ENCODE peak calls at places on chromosomes 7 and 10, in seven cellular contexts. One of them, this sample, is unnamed. For H3K27me3 and H3K36me3, the result is how much of the 10 kb centered on the place peaks cover.

GRCh38 chr7:44381494-44382220 is 56.3 kb upstream of the CAMK2B start:
- DNase-seq in lower lobe of right lung: no peak
- DNase-seq in left ventricle myocardium inferior: no peak
- DNase-seq in H7: peak
- DNase-seq in tibial nerve: no peak
- DNase-seq in GM23248: no peak
- DNase-seq in BJ: no peak
- DNase-seq in this sample: no peak

GRCh38 chr7:4700577-4701235 is 18.6 kb downstream of the FOXK1 start:
- DNase-seq in lower lobe of right lung: no peak
- DNase-seq in H7: peak
- DNase-seq in tibial nerve: no peak
- DNase-seq in left ventricle myocardium inferior: no peak
- DNase-seq in GM23248: peak
- DNase-seq in BJ: no peak
- DNase-seq in this sample: no peak

GRCh38 chr7:30970594-30971094 is 6.9 kb downstream of the GHRHR start:
- DNase-seq in lower lobe of right lung: no peak
- DNase-seq in H7: peak
- DNase-seq in tibial nerve: no peak
- DNase-seq in GM23248: no peak
- DNase-seq in left ventricle myocardium inferior: no peak
- DNase-seq in BJ: no peak
- DNase-seq in this sample: no peak

GRCh38 chr10:131750973-131751826 is 149.6 kb upstream of the PPP2R2D start:
- DNase-seq in tibial nerve: no peak
- DNase-seq in H7: peak
- DNase-seq in lower lobe of right lung: no peak
- DNase-seq in BJ: no peak
- DNase-seq in left ventricle myocardium inferior: no peak
- DNase-seq in GM23248: no peak
- DNase-seq in this sample: no peak

GRCh38 chr10:98246911-98247820 is 20.8 kb downstream of the LOXL4 start:
- DNase-seq in left ventricle myocardium inferior: no peak
- DNase-seq in tibial nerve: no peak
- DNase-seq in GM23248: peak
- DNase-seq in BJ: peak
- DNase-seq in lower lobe of right lung: no peak
- DNase-seq in H7: no peak
- DNase-seq in this sample: no peak

GRCh38 chr10:78868456-78868855 is 200.3 kb upstream of the ZMIZ1 start:
- DNase-seq in left ventricle myocardium inferior: no peak
- DNase-seq in GM23248: no peak
- DNase-seq in BJ: no peak
- DNase-seq in lower lobe of right lung: no peak
- DNase-seq in tibial nerve: no peak
- DNase-seq in H7: no peak
- DNase-seq in this sample: no peak

GRCh38 chr7:51079494-51079893 is 237.1 kb downstream of the COBL start:
- DNase-seq in H7: no peak
- DNase-seq in left ventricle myocardium inferior: no peak
- DNase-seq in lower lobe of right lung: no peak
- DNase-seq in GM23248: no peak
- DNase-seq in BJ: no peak
- DNase-seq in tibial nerve: no peak
- DNase-seq in this sample: no peak

GRCh38 chr10:30529373-30529998 is 95.5 kb downstream of the MAP3K8 start:
- DNase-seq in lower lobe of right lung: peak
- DNase-seq in H7: no peak
- DNase-seq in BJ: no peak
- DNase-seq in GM23248: no peak
- DNase-seq in left ventricle myocardium inferior: peak
- DNase-seq in tibial nerve: peak
- DNase-seq in this sample: no peak

GRCh38 chr10:23399701-23400144 is 39.2 kb upstream of the OTUD1 start:
- DNase-seq in lower lobe of right lung: no peak
- DNase-seq in left ventricle myocardium inferior: peak
- DNase-seq in tibial nerve: no peak
- DNase-seq in H7: no peak
- DNase-seq in BJ: no peak
- DNase-seq in GM23248: peak
- DNase-seq in this sample: no peak

GRCh38 chr7:81299711-81300110 is 380.9 kb upstream of the SEMA3C start:
- DNase-seq in H7: no peak
- DNase-seq in left ventricle myocardium inferior: no peak
- DNase-seq in BJ: no peak
- DNase-seq in lower lobe of right lung: no peak
- DNase-seq in tibial nerve: no peak
- DNase-seq in GM23248: no peak
- DNase-seq in this sample: no peak

GRCh38 chr7:150716368-150716767 is at the start of gene GIMAP1:
- DNase-seq in left ventricle myocardium inferior: peak
- DNase-seq in H7: no peak
- DNase-seq in GM23248: no peak
- DNase-seq in tibial nerve: no peak
- DNase-seq in lower lobe of right lung: no peak
- DNase-seq in BJ: no peak
- DNase-seq in this sample: no peak

GRCh38 chr7:150715738-150716137 is 675 bp upstream of the GIMAP1 start:
- DNase-seq in lower lobe of right lung: no peak
- DNase-seq in H7: no peak
- DNase-seq in left ventricle myocardium inferior: no peak
- DNase-seq in BJ: no peak
- DNase-seq in tibial nerve: no peak
- DNase-seq in GM23248: no peak
- DNase-seq in this sample: no peak

GRCh38 chr7:150717821-150718420 is 1.5 kb downstream of the GIMAP1 start:
- DNase-seq in BJ: no peak
- DNase-seq in left ventricle myocardium inferior: no peak
- DNase-seq in lower lobe of right lung: no peak
- DNase-seq in H7: no peak
- DNase-seq in GM23248: no peak
- DNase-seq in tibial nerve: no peak
- DNase-seq in this sample: no peak

GRCh38 chr7:150715293-150715692 is 1.1 kb upstream of the GIMAP1 start:
- DNase-seq in GM23248: no peak
- DNase-seq in left ventricle myocardium inferior: no peak
- DNase-seq in lower lobe of right lung: no peak
- DNase-seq in tibial nerve: no peak
- DNase-seq in BJ: no peak
- DNase-seq in H7: no peak
- DNase-seq in this sample: no peak

GRCh38 chr7:150716939-150717338 is 526 bp downstream of the GIMAP1 start:
- DNase-seq in H7: no peak
- DNase-seq in BJ: no peak
- DNase-seq in GM23248: no peak
- DNase-seq in lower lobe of right lung: no peak
- DNase-seq in left ventricle myocardium inferior: no peak
- DNase-seq in tibial nerve: no peak
- DNase-seq in this sample: no peak
- H3K4me3 ChIP-seq in H7: no peak
- H3K4me3 ChIP-seq in BJ: no peak
- H3K4me3 ChIP-seq in GM23248: no peak
- H3K4me3 ChIP-seq in lower lobe of right lung: peak
- H3K4me3 ChIP-seq in left ventricle myocardium inferior: peak
- H3K4me3 ChIP-seq in tibial nerve: peak
- H3K4me3 ChIP-seq in this sample: no peak

DNA sequence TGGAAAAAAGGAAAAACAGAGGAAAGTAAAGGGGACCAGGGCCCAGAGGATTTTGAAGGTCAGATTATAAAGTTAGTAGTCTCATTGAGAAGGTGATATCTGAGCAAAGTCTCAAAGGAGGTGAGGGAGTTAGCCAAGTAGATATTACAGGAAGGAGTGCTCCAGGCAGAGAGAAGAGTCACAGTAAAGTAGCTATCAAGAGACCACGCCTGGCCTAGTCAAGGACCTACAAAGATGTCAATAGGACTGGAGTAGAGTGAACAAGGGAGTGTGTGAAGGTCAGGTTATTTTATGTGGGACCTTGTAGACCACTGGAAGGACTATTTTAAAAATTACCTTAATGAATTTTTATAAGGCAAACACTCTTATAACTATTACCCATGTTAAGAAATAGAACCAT is 64.8 kb downstream of the TPST1 start:
- DNase-seq in left ventricle myocardium inferior: no peak
- DNase-seq in GM23248: no peak
- DNase-seq in tibial nerve: no peak
- DNase-seq in lower lobe of right lung: no peak
- DNase-seq in BJ: no peak
- DNase-seq in H7: no peak
- DNase-seq in this sample: no peak
- H3K27me3 ChIP-seq in left ventricle myocardium inferior: under half
- H3K27me3 ChIP-seq in GM23248: under half
- H3K27me3 ChIP-seq in tibial nerve: under half
- H3K27me3 ChIP-seq in lower lobe of right lung: under half
- H3K27me3 ChIP-seq in BJ: under half
- H3K27me3 ChIP-seq in H7: under half
- H3K27me3 ChIP-seq in this sample: under half

GRCh38 chr7:156966387-156966786 is 16.9 kb downstream of the NOM1 start:
- DNase-seq in lower lobe of right lung: no peak
- DNase-seq in left ventricle myocardium inferior: no peak
- DNase-seq in GM23248: no peak
- DNase-seq in H7: no peak
- DNase-seq in BJ: no peak
- DNase-seq in tibial nerve: no peak
- DNase-seq in this sample: no peak

GRCh38 chr7:156975620-156976019 is 26.1 kb downstream of the NOM1 start:
- DNase-seq in lower lobe of right lung: no peak
- DNase-seq in BJ: no peak
- DNase-seq in tibial nerve: no peak
- DNase-seq in GM23248: no peak
- DNase-seq in left ventricle myocardium inferior: no peak
- DNase-seq in H7: no peak
- DNase-seq in this sample: no peak

GRCh38 chr7:156964971-156965370 is 15.5 kb downstream of the NOM1 start:
- DNase-seq in lower lobe of right lung: no peak
- DNase-seq in BJ: no peak
- DNase-seq in GM23248: no peak
- DNase-seq in left ventricle myocardium inferior: no peak
- DNase-seq in tibial nerve: no peak
- DNase-seq in H7: no peak
- DNase-seq in this sample: no peak

GRCh38 chr7:156968183-156968582 is 18.7 kb downstream of the NOM1 start:
- DNase-seq in lower lobe of right lung: no peak
- DNase-seq in H7: no peak
- DNase-seq in BJ: no peak
- DNase-seq in left ventricle myocardium inferior: no peak
- DNase-seq in tibial nerve: no peak
- DNase-seq in GM23248: no peak
- DNase-seq in this sample: no peak

DNA sequence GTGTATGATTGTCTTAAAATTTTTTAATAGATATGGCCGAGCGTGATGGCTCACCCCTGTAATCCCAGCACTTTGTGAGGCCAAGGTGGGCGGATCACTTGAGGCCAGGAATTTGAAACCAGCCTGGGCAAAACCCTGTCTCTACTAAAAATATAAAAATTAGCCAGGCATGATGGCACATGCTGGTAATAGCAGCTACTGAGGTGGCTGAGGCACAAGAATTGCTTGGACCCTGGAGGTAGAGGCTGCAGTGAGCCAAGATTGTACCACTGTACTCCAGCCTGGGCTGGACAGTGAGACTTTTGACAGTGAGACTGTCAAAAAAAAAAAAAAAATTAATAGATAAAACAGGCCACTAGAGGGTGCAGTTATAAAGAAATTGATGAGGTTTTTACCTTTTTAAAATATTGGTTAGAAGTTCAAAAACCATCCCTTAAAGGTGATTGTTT is 20.5 kb downstream of the NOM1 start:
- DNase-seq in tibial nerve: no peak
- DNase-seq in lower lobe of right lung: no peak
- DNase-seq in BJ: no peak
- DNase-seq in left ventricle myocardium inferior: no peak
- DNase-seq in GM23248: peak
- DNase-seq in H7: no peak
- DNase-seq in this sample: no peak
- H3K36me3 ChIP-seq in tibial nerve: under half
- H3K36me3 ChIP-seq in lower lobe of right lung: half or more
- H3K36me3 ChIP-seq in BJ: under half
- H3K36me3 ChIP-seq in left ventricle myocardium inferior: half or more
- H3K36me3 ChIP-seq in GM23248: under half
- H3K36me3 ChIP-seq in H7: under half
- H3K36me3 ChIP-seq in this sample: half or more

GRCh38 chr10:99540339-99540672 is 7.6 kb downstream of the NKX2-3 start:
- DNase-seq in H7: peak
- DNase-seq in GM23248: no peak
- DNase-seq in left ventricle myocardium inferior: no peak
- DNase-seq in tibial nerve: no peak
- DNase-seq in lower lobe of right lung: no peak
- DNase-seq in BJ: no peak
- DNase-seq in this sample: no peak
- H3K4me3 ChIP-seq in H7: no peak
- H3K4me3 ChIP-seq in GM23248: no peak
- H3K4me3 ChIP-seq in left ventricle myocardium inferior: peak
- H3K4me3 ChIP-seq in tibial nerve: no peak
- H3K4me3 ChIP-seq in lower lobe of right lung: peak
- H3K4me3 ChIP-seq in BJ: no peak
- H3K4me3 ChIP-seq in this sample: no peak

DNA sequence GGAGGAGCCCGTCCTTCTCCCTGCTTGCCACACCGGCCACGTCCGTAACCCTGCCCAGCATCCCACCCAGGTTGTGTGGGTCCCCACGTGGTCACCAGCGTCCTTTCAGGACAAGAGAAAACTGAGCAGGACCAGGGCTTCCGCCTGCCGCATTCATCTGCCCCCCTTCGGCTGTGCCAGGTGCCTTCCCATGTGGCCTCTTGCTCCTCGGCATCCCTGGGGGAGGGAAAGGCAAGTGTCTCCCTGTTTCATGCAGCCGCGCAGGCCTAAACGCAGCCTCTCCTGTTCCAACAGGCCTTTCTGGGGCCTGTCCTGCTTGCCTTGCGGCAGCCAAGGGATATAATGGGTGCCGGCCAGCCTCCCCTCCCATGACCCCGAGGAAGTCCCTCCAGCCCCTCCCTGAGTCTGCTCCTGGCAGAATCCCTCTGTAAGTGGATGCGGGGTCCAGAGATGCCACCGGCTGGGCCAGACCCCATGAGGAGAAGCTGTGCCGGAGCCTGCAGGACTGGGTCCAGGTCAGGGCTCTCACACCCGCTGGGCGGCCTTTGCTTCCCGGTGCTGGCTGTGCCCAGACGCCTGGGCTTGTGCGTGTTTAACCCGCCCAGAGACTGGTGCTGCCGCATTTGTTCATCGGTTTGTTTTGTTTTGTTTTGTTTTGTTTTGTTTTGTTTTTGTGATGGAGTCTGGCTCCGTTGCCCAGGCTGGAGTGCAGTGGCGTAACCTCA is 23.1 kb downstream of the SHH start:
- DNase-seq in GM23248: no peak
- DNase-seq in lower lobe of right lung: no peak
- DNase-seq in H7: no peak
- DNase-seq in left ventricle myocardium inferior: no peak
- DNase-seq in tibial nerve: no peak
- DNase-seq in BJ: no peak
- DNase-seq in this sample: no peak
- H3K27me3 ChIP-seq in GM23248: under half
- H3K27me3 ChIP-seq in lower lobe of right lung: under half
- H3K27me3 ChIP-seq in H7: under half
- H3K27me3 ChIP-seq in left ventricle myocardium inferior: under half
- H3K27me3 ChIP-seq in tibial nerve: under half
- H3K27me3 ChIP-seq in BJ: under half
- H3K27me3 ChIP-seq in this sample: under half

GRCh38 chr10:68345621-68346020 is 12.9 kb upstream of the PBLD start:
- DNase-seq in tibial nerve: no peak
- DNase-seq in H7: no peak
- DNase-seq in BJ: no peak
- DNase-seq in left ventricle myocardium inferior: no peak
- DNase-seq in GM23248: no peak
- DNase-seq in lower lobe of right lung: no peak
- DNase-seq in this sample: no peak
- H3K36me3 ChIP-seq in tibial nerve: under half
- H3K36me3 ChIP-seq in H7: under half
- H3K36me3 ChIP-seq in BJ: under half
- H3K36me3 ChIP-seq in left ventricle myocardium inferior: half or more
- H3K36me3 ChIP-seq in GM23248: half or more
- H3K36me3 ChIP-seq in lower lobe of right lung: half or more
- H3K36me3 ChIP-seq in this sample: half or more

GRCh38 chr7:155486783-155487508 is 29.0 kb downstream of the EN2 start:
- DNase-seq in tibial nerve: no peak
- DNase-seq in lower lobe of right lung: no peak
- DNase-seq in GM23248: no peak
- DNase-seq in H7: no peak
- DNase-seq in left ventricle myocardium inferior: no peak
- DNase-seq in BJ: no peak
- DNase-seq in this sample: no peak
- H3K4me3 ChIP-seq in tibial nerve: no peak
- H3K4me3 ChIP-seq in lower lobe of right lung: no peak
- H3K4me3 ChIP-seq in GM23248: no peak
- H3K4me3 ChIP-seq in H7: no peak
- H3K4me3 ChIP-seq in left ventricle myocardium inferior: no peak
- H3K4me3 ChIP-seq in BJ: no peak
- H3K4me3 ChIP-seq in this sample: no peak